ENCODE peak calls at places on chromosomes 3 and 15, in seven cellular contexts. One of them, this sample, is unnamed.

GRCh38 chr3:10522646-10523303 is 17.4 kb upstream of the ATP2B2 start:
- DNase-seq in mesendoderm: no peak
- DNase-seq in H9: peak; percentile 12
- DNase-seq in H1: no peak
- DNase-seq in trophoblast cell: no peak
- DNase-seq in neuronal stem cell: no peak
- DNase-seq in IMR-90: no peak
- DNase-seq in this sample: no peak

GRCh38 chr3:66744986-66745385 is 244.2 kb upstream of the LRIG1 start:
- DNase-seq in H1: no peak
- DNase-seq in mesendoderm: no peak
- DNase-seq in H9: no peak
- DNase-seq in neuronal stem cell: no peak
- DNase-seq in trophoblast cell: no peak
- DNase-seq in IMR-90: peak; percentile 46
- DNase-seq in this sample: no peak

GRCh38 chr3:169146112-169146665 is 517.3 kb downstream of the MECOM start:
- DNase-seq in mesendoderm: peak; percentile 74
- DNase-seq in neuronal stem cell: peak; percentile 50
- DNase-seq in IMR-90: peak; percentile 64
- DNase-seq in H9: peak; percentile 57
- DNase-seq in H1: no peak
- DNase-seq in trophoblast cell: peak; percentile 7
- DNase-seq in this sample: peak; percentile 37

GRCh38 chr3:45772341-45773035 is 23.8 kb downstream of the SLC6A20 start:
- DNase-seq in neuronal stem cell: no peak
- DNase-seq in mesendoderm: no peak
- DNase-seq in H9: no peak
- DNase-seq in H1: no peak
- DNase-seq in trophoblast cell: no peak
- DNase-seq in IMR-90: no peak
- DNase-seq in this sample: no peak

GRCh38 chr3:108552267-108553159 is 36.7 kb downstream of the CIP2A start:
- DNase-seq in IMR-90: peak; percentile 56
- DNase-seq in trophoblast cell: no peak
- DNase-seq in neuronal stem cell: peak; percentile 31
- DNase-seq in H9: no peak
- DNase-seq in mesendoderm: peak; percentile 37
- DNase-seq in H1: no peak
- DNase-seq in this sample: peak; percentile 66

GRCh38 chr3:72451840-72452239 is 396.4 kb downstream of the SHQ1 start:
- DNase-seq in H9: no peak
- DNase-seq in H1: no peak
- DNase-seq in mesendoderm: peak; percentile 44
- DNase-seq in neuronal stem cell: no peak
- DNase-seq in IMR-90: no peak
- DNase-seq in trophoblast cell: no peak
- DNase-seq in this sample: no peak

GRCh38 chr3:94417963-94418455 is 355.1 kb downstream of the NSUN3 start:
- DNase-seq in neuronal stem cell: no peak
- DNase-seq in H9: no peak
- DNase-seq in IMR-90: no peak
- DNase-seq in mesendoderm: no peak
- DNase-seq in H1: no peak
- DNase-seq in trophoblast cell: no peak
- DNase-seq in this sample: no peak

GRCh38 chr3:195080125-195080524 is 190.8 kb downstream of the XXYLT1 start:
- DNase-seq in IMR-90: no peak
- DNase-seq in neuronal stem cell: no peak
- DNase-seq in H9: no peak
- DNase-seq in trophoblast cell: no peak
- DNase-seq in mesendoderm: no peak
- DNase-seq in H1: no peak
- DNase-seq in this sample: no peak

GRCh38 chr15:78533331-78533730 is 6.9 kb upstream of the PSMA4 start:
- DNase-seq in H9: no peak
- DNase-seq in mesendoderm: no peak
- DNase-seq in H1: no peak
- DNase-seq in neuronal stem cell: no peak
- DNase-seq in trophoblast cell: no peak
- DNase-seq in IMR-90: no peak
- DNase-seq in this sample: no peak

GRCh38 chr15:45100884-45101622 is 12.9 kb downstream of the DUOX2 start:
- DNase-seq in H9: no peak
- DNase-seq in IMR-90: no peak
- DNase-seq in mesendoderm: no peak
- DNase-seq in H1: no peak
- DNase-seq in trophoblast cell: no peak
- DNase-seq in neuronal stem cell: no peak
- DNase-seq in this sample: no peak

GRCh38 chr15:70199601-70200000 is 101.9 kb upstream of the TLE3 start:
- DNase-seq in mesendoderm: no peak
- DNase-seq in H9: no peak
- DNase-seq in H1: no peak
- DNase-seq in IMR-90: no peak
- DNase-seq in trophoblast cell: no peak
- DNase-seq in neuronal stem cell: no peak
- DNase-seq in this sample: no peak

GRCh38 chr15:76204916-76205460 is 106.3 kb downstream of the ETFA start:
- DNase-seq in neuronal stem cell: no peak
- DNase-seq in H1: no peak
- DNase-seq in IMR-90: no peak
- DNase-seq in trophoblast cell: no peak
- DNase-seq in H9: no peak
- DNase-seq in mesendoderm: no peak
- DNase-seq in this sample: no peak

GRCh38 chr3:37861540-37862051 is at the start of gene CTDSPL:
- DNase-seq in H9: peak; percentile 60
- DNase-seq in H1: no peak
- DNase-seq in IMR-90: peak; percentile 44
- DNase-seq in neuronal stem cell: peak; percentile 51
- DNase-seq in mesendoderm: peak; percentile 48
- DNase-seq in trophoblast cell: no peak
- DNase-seq in this sample: peak; percentile 60

GRCh38 chr3:140416686-140417085 is 261.2 kb upstream of the TRIM42 start:
- DNase-seq in H1: no peak
- DNase-seq in H9: no peak
- DNase-seq in IMR-90: no peak
- DNase-seq in neuronal stem cell: no peak
- DNase-seq in trophoblast cell: no peak
- DNase-seq in mesendoderm: no peak
- DNase-seq in this sample: no peak

GRCh38 chr3:32867954-32868353 is 50.2 kb downstream of the TRIM71 start:
- DNase-seq in mesendoderm: no peak
- DNase-seq in trophoblast cell: no peak
- DNase-seq in IMR-90: no peak
- DNase-seq in H1: no peak
- DNase-seq in neuronal stem cell: no peak
- DNase-seq in H9: no peak
- DNase-seq in this sample: no peak

GRCh38 chr3:32866533-32866932 is 48.7 kb downstream of the TRIM71 start:
- DNase-seq in neuronal stem cell: no peak
- DNase-seq in trophoblast cell: no peak
- DNase-seq in H9: no peak
- DNase-seq in mesendoderm: no peak
- DNase-seq in IMR-90: no peak
- DNase-seq in H1: no peak
- DNase-seq in this sample: no peak

GRCh38 chr3:32870373-32871091 is 52.7 kb downstream of the TRIM71 start:
- DNase-seq in neuronal stem cell: no peak
- DNase-seq in IMR-90: no peak
- DNase-seq in mesendoderm: peak; percentile 60
- DNase-seq in trophoblast cell: no peak
- DNase-seq in H9: no peak
- DNase-seq in H1: no peak
- DNase-seq in this sample: no peak

GRCh38 chr3:32868719-32869512 is 51.1 kb downstream of the TRIM71 start:
- DNase-seq in H1: no peak
- DNase-seq in mesendoderm: no peak
- DNase-seq in trophoblast cell: no peak
- DNase-seq in H9: no peak
- DNase-seq in IMR-90: no peak
- DNase-seq in neuronal stem cell: no peak
- DNase-seq in this sample: no peak

DNA sequence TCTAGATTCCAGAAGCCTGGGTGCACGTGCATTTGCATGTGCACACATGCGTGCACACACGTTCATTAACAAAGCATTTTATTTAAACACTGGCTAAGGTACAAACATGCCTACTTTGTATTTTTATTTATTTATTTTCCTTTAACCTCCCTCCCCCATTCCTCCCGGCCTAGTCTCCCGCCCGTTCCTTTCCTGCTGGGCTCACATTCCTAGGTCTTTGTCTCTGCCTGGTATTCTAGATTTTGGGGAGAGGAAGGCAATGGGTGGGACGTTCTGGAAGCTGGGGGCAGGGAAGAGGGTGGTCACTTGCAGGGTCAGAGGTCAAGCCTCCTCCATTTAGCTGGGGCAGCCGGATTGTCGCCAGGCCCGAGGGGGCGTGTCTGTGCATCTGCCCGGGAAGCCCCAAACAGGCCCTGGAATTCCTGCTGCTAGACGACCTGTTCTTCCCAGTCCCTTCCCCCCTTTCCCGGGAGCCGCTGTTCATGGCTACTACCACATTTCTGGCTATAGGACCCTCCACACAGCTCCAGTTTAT is 51.8 kb downstream of the TRIM71 start:
- DNase-seq in trophoblast cell: no peak
- DNase-seq in H1: peak; percentile 93
- DNase-seq in H9: peak; percentile 98
- DNase-seq in neuronal stem cell: peak; percentile 94
- DNase-seq in mesendoderm: peak; percentile 99
- DNase-seq in IMR-90: no peak
- DNase-seq in this sample: no peak
- H3K23ac ChIP-seq in trophoblast cell: no peak overlapping the region
- H3K23ac ChIP-seq in H1: no peak overlapping the region
- H3K23ac ChIP-seq in H9: no peak overlapping the region
- H3K23ac ChIP-seq in neuronal stem cell: no peak overlapping the region
- H3K23ac ChIP-seq in mesendoderm: no peak overlapping the region
- H3K23ac ChIP-seq in IMR-90: no peak overlapping the region
- H3K23ac ChIP-seq in this sample: no peak overlapping the region

DNA sequence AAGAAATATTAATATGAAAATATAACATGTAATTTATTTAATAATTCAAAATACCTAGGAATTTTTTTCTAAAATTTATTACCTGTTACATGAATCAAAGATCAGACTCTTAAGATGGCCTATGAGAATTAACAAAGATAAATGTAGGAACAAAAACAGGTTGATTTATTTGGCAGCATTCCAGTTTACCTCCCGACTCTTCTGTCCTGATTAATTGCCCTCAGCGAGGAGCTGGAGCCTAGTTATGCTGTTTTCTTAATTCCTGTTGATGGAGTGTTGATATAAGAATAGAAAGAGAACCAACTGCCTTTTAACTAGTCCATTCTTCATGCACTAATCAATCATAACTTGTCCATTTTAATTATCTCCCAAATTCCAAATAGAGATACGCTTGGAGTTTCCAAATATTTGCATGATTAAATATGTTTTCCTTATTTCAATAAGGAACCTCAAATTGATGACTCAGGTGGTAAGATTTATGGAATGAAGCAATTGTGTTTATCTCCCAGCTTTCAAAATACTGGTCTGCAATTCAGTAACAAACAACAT is 10.6 kb upstream of the CPB1 start:
- DNase-seq in IMR-90: no peak
- DNase-seq in neuronal stem cell: no peak
- DNase-seq in trophoblast cell: no peak
- DNase-seq in H1: no peak
- DNase-seq in mesendoderm: no peak
- DNase-seq in H9: no peak
- DNase-seq in this sample: no peak
- H3K23ac ChIP-seq in IMR-90: no peak overlapping the region
- H3K23ac ChIP-seq in neuronal stem cell: no peak overlapping the region
- H3K23ac ChIP-seq in trophoblast cell: no peak overlapping the region
- H3K23ac ChIP-seq in H1: no peak overlapping the region
- H3K23ac ChIP-seq in mesendoderm: no peak overlapping the region
- H3K23ac ChIP-seq in H9: no peak overlapping the region
- H3K23ac ChIP-seq in this sample: no peak overlapping the region

DNA sequence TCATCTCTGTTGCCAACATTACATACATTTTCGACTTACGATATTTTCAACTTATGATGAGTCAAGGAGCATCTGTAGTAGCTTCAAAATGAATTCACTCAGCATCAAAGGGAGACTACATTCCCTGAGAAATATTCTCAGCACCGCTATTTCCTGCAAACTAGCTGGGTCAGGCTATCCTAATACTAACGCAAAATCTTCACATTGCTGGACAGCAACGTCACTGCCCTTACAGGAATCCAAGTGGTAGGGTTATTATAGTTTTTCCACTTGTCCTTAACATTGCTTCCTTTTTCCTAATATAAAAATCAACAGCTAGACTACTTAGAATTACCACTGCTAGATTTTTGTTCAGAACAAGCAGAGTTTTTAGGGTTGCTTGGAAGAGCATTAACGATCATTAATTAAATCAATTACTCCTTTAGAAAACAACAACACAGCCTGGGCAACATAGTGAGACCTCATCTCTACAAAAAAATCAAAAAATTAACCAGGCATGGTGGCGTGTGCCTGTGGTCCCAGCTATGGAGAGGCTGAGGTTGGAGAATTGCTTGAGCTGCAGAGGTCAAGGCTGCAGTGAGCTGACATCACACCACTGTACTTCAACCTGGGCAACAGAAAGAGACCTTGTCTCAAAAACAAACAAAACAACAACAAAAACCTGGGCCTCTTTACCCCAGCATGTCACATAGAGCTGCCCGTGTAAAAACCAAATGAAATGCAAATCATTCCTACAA is 6.9 kb downstream of the ADAM10 start:
- DNase-seq in trophoblast cell: peak; percentile 77
- DNase-seq in H9: no peak
- DNase-seq in neuronal stem cell: no peak
- DNase-seq in mesendoderm: no peak
- DNase-seq in IMR-90: peak; percentile 92
- DNase-seq in H1: no peak
- DNase-seq in this sample: peak; percentile 79
- H3K23ac ChIP-seq in trophoblast cell: no peak overlapping the region
- H3K23ac ChIP-seq in H9: no peak overlapping the region
- H3K23ac ChIP-seq in neuronal stem cell: no peak overlapping the region
- H3K23ac ChIP-seq in mesendoderm: no peak overlapping the region
- H3K23ac ChIP-seq in IMR-90: peak overlapping the region; percentile 36
- H3K23ac ChIP-seq in H1: no peak overlapping the region
- H3K23ac ChIP-seq in this sample: no peak overlapping the region

GRCh38 chr3:183278479-183279088 is 25.5 kb downstream of the B3GNT5 start:
- DNase-seq in H1: no peak
- DNase-seq in H9: no peak
- DNase-seq in trophoblast cell: no peak
- DNase-seq in neuronal stem cell: no peak
- DNase-seq in mesendoderm: no peak
- DNase-seq in IMR-90: no peak
- DNase-seq in this sample: no peak

GRCh38 chr3:183279371-183279770 is 26.3 kb downstream of the B3GNT5 start:
- DNase-seq in neuronal stem cell: no peak
- DNase-seq in IMR-90: no peak
- DNase-seq in H1: no peak
- DNase-seq in H9: no peak
- DNase-seq in trophoblast cell: no peak
- DNase-seq in mesendoderm: no peak
- DNase-seq in this sample: no peak

GRCh38 chr3:183274609-183275008 is 21.6 kb downstream of the B3GNT5 start:
- DNase-seq in H1: no peak
- DNase-seq in H9: no peak
- DNase-seq in mesendoderm: no peak
- DNase-seq in trophoblast cell: no peak
- DNase-seq in IMR-90: no peak
- DNase-seq in neuronal stem cell: no peak
- DNase-seq in this sample: no peak

GRCh38 chr3:183275418-183275817 is 22.4 kb downstream of the B3GNT5 start:
- DNase-seq in trophoblast cell: no peak
- DNase-seq in neuronal stem cell: no peak
- DNase-seq in H9: no peak
- DNase-seq in H1: no peak
- DNase-seq in IMR-90: peak; percentile 80
- DNase-seq in mesendoderm: no peak
- DNase-seq in this sample: no peak

GRCh38 chr3:183277260-183277659 is 24.2 kb downstream of the B3GNT5 start:
- DNase-seq in IMR-90: no peak
- DNase-seq in trophoblast cell: no peak
- DNase-seq in neuronal stem cell: no peak
- DNase-seq in H1: no peak
- DNase-seq in mesendoderm: no peak
- DNase-seq in H9: no peak
- DNase-seq in this sample: no peak
- H3K23ac ChIP-seq in IMR-90: no peak overlapping the region
- H3K23ac ChIP-seq in trophoblast cell: no peak overlapping the region
- H3K23ac ChIP-seq in neuronal stem cell: no peak overlapping the region
- H3K23ac ChIP-seq in H1: no peak overlapping the region
- H3K23ac ChIP-seq in mesendoderm: no peak overlapping the region
- H3K23ac ChIP-seq in H9: no peak overlapping the region
- H3K23ac ChIP-seq in this sample: no peak overlapping the region

This sample was measured in mesenchymal stem cell.